ENCODE peak calls at places on chromosomes 2 and 18, in four cellular contexts. One of them, this sample, is unnamed.

GRCh38 chr2:164126960-164127359 is 391.2 kb upstream of the FIGN start:
- DNase-seq in Calu3: no peak
- DNase-seq in foreskin keratinocyte: no peak
- DNase-seq in pulmonary artery endothelial cell: no peak
- DNase-seq in this sample: no peak

GRCh38 chr2:216634317-216635148 is 1.3 kb downstream of the IGFBP2 start:
- DNase-seq in pulmonary artery endothelial cell: no peak
- DNase-seq in Calu3: no peak
- DNase-seq in foreskin keratinocyte: no peak
- DNase-seq in this sample: no peak

GRCh38 chr2:235055891-235056516 is 104.2 kb downstream of the SH3BP4 start:
- DNase-seq in Calu3: peak
- DNase-seq in foreskin keratinocyte: peak
- DNase-seq in pulmonary artery endothelial cell: no peak
- DNase-seq in this sample: no peak

GRCh38 chr2:68908392-68908970 is 37.3 kb upstream of the BMP10 start:
- DNase-seq in foreskin keratinocyte: peak
- DNase-seq in Calu3: peak
- DNase-seq in pulmonary artery endothelial cell: peak
- DNase-seq in this sample: no peak

GRCh38 chr18:21335927-21336488 is 94.0 kb downstream of the GREB1L start:
- DNase-seq in foreskin keratinocyte: no peak
- DNase-seq in Calu3: no peak
- DNase-seq in pulmonary artery endothelial cell: no peak
- DNase-seq in this sample: no peak

GRCh38 chr2:67641709-67642397 is 244.7 kb downstream of the ETAA1 start:
- DNase-seq in Calu3: no peak
- DNase-seq in pulmonary artery endothelial cell: no peak
- DNase-seq in foreskin keratinocyte: peak
- DNase-seq in this sample: no peak

GRCh38 chr18:77423468-77423867 is 173.8 kb downstream of the GALR1 start:
- DNase-seq in Calu3: no peak
- DNase-seq in foreskin keratinocyte: no peak
- DNase-seq in pulmonary artery endothelial cell: no peak
- DNase-seq in this sample: no peak

GRCh38 chr18:11167778-11168177 is 18.4 kb upstream of the PIEZO2 start:
- DNase-seq in pulmonary artery endothelial cell: no peak
- DNase-seq in Calu3: no peak
- DNase-seq in foreskin keratinocyte: no peak
- DNase-seq in this sample: no peak

GRCh38 chr2:143928613-143929012 is 591.3 kb downstream of the ZEB2 start:
- DNase-seq in pulmonary artery endothelial cell: no peak
- DNase-seq in Calu3: no peak
- DNase-seq in foreskin keratinocyte: no peak
- DNase-seq in this sample: no peak

This sample was measured in NCI-H2081 treated with DMSO at 0.1 percent for 48 hours.